ENCODE peak calls at places on chromosome 1, in seven cellular contexts. One of them, this sample, is unnamed.

GRCh38 chr1:230895452-230895851 is 27.1 kb upstream of the C1orf198 start:
- DNase-seq in HepG2: no peak
- DNase-seq in GM12878: no peak
- DNase-seq in HCT116: no peak
- DNase-seq in H1: no peak
- DNase-seq in K562: no peak
- DNase-seq in SK-N-SH: no peak
- DNase-seq in this sample: no peak

GRCh38 chr1:177849130-177849529 is 120.7 kb downstream of the SEC16B start:
- DNase-seq in HepG2: no peak
- DNase-seq in GM12878: no peak
- DNase-seq in HCT116: no peak
- DNase-seq in H1: no peak
- DNase-seq in K562: no peak
- DNase-seq in SK-N-SH: no peak
- DNase-seq in this sample: no peak

GRCh38 chr1:39080884-39081265 is 54.7 kb downstream of the NDUFS5 start:
- DNase-seq in HepG2: no peak
- DNase-seq in GM12878: no peak
- DNase-seq in HCT116: no peak
- DNase-seq in H1: peak
- DNase-seq in K562: peak
- DNase-seq in SK-N-SH: no peak
- DNase-seq in this sample: no peak

GRCh38 chr1:214514032-214514818 is 37.2 kb downstream of the PTPN14 start:
- DNase-seq in HepG2: no peak
- DNase-seq in GM12878: no peak
- DNase-seq in HCT116: no peak
- DNase-seq in H1: no peak
- DNase-seq in K562: no peak
- DNase-seq in SK-N-SH: no peak
- DNase-seq in this sample: no peak

GRCh38 chr1:61631436-61631835 is 93.5 kb downstream of the TM2D1 start:
- DNase-seq in HepG2: no peak
- DNase-seq in GM12878: no peak
- DNase-seq in HCT116: no peak
- DNase-seq in H1: no peak
- DNase-seq in K562: no peak
- DNase-seq in SK-N-SH: no peak
- DNase-seq in this sample: no peak

GRCh38 chr1:207752456-207753132 is 740 bp downstream of the CD46 start:
- DNase-seq in HepG2: peak
- DNase-seq in GM12878: no peak
- DNase-seq in HCT116: no peak
- DNase-seq in H1: peak
- DNase-seq in K562: peak
- DNase-seq in SK-N-SH: peak
- DNase-seq in this sample: no peak

GRCh38 chr1:209527372-209527771 is 56.1 kb upstream of the CAMK1G start:
- DNase-seq in HepG2: no peak
- DNase-seq in GM12878: no peak
- DNase-seq in HCT116: no peak
- DNase-seq in H1: no peak
- DNase-seq in K562: no peak
- DNase-seq in SK-N-SH: no peak
- DNase-seq in this sample: no peak

GRCh38 chr1:115078708-115079107 is 10.6 kb downstream of the TSPAN2 start:
- DNase-seq in HepG2: no peak
- DNase-seq in GM12878: no peak
- DNase-seq in HCT116: no peak
- DNase-seq in H1: no peak
- DNase-seq in K562: no peak
- DNase-seq in SK-N-SH: no peak
- DNase-seq in this sample: no peak

DNA sequence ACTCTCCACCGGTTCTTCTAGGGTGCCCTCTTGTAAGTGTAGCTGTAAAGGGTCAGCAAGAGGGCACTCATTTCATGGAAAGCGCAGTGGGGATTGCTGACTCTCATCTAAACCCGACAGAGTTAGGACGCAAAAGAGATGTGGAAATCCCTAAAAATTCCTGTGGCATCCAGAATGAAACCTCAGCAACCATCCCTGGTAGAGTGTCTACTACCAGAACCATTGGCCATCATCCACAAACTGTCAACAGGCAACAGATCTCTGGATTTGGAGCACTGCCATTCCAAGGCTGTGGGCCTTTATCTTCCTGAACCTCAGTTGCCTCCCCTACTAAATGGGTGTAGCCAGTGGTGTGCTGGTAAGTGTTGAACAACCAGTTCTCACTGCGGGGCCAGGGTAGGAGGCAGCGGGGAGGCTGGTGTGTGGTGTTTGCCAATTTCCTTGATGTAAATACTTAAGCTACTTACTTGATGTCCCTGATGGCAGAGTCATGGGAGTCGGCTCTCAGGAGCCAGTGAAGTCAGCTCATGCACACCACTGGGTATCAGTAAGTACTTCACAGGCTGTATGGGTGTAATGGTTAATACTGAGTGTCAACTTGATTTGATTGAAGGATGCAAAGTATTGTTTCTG is 195.8 kb downstream of the KAZN start:
- DNase-seq in HepG2: no peak
- DNase-seq in GM12878: no peak
- DNase-seq in HCT116: no peak
- DNase-seq in H1: no peak
- DNase-seq in K562: no peak
- DNase-seq in SK-N-SH: no peak
- DNase-seq in this sample: no peak
- TF ChIP-seq SIN3A in HepG2: no peak
- TF ChIP-seq SIN3A in GM12878: no peak
- TF ChIP-seq SIN3A in HCT116: no peak
- TF ChIP-seq SIN3A in H1: no peak
- TF ChIP-seq SIN3A in K562: no peak
- TF ChIP-seq SIN3A in SK-N-SH: no peak
- TF ChIP-seq SIN3A in this sample: no peak

GRCh38 chr1:19479351-19480120 is 5.8 kb downstream of the CAPZB start:
- DNase-seq in HepG2: no peak
- DNase-seq in GM12878: no peak
- DNase-seq in HCT116: no peak
- DNase-seq in H1: no peak
- DNase-seq in K562: peak
- DNase-seq in SK-N-SH: no peak
- DNase-seq in this sample: no peak

GRCh38 chr1:19483691-19484090 is 1.6 kb downstream of the CAPZB start:
- DNase-seq in HepG2: no peak
- DNase-seq in GM12878: no peak
- DNase-seq in HCT116: no peak
- DNase-seq in H1: no peak
- DNase-seq in K562: no peak
- DNase-seq in SK-N-SH: no peak
- DNase-seq in this sample: no peak

GRCh38 chr1:19483261-19483660 is 2.1 kb downstream of the CAPZB start:
- DNase-seq in HepG2: no peak
- DNase-seq in GM12878: no peak
- DNase-seq in HCT116: no peak
- DNase-seq in H1: no peak
- DNase-seq in K562: no peak
- DNase-seq in SK-N-SH: no peak
- DNase-seq in this sample: no peak

GRCh38 chr1:19480282-19480681 is 5.1 kb downstream of the CAPZB start:
- DNase-seq in HepG2: no peak
- DNase-seq in GM12878: no peak
- DNase-seq in HCT116: no peak
- DNase-seq in H1: no peak
- DNase-seq in K562: no peak
- DNase-seq in SK-N-SH: peak
- DNase-seq in this sample: no peak

DNA sequence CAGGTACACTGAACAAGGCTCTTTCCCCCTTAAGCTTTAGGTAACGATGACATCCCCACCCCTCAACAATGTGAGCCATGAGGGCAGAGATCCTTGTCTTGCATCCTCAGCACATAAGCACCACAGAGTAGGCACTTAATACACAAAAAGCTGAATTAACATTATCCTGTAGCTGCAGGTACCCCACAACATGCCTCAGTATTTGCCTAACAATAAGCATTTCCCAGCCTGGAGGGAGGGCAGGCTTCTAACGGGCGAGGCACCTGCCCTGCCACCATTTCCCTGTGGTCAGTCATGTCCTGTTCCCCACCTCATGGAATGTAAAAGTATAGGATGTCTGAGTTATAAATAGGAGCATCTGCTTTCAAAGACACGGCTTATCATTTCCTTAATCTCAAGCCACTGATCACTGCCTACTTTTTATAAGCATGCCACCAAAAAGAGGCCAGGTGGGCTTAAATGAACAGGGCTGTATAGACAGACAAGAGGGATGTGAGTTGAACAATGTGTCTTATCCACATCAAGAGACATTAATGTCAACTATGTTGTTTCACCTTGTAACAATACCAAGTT is 3.4 kb downstream of the CAPZB start:
- DNase-seq in HepG2: no peak
- DNase-seq in GM12878: no peak
- DNase-seq in HCT116: no peak
- DNase-seq in H1: no peak
- DNase-seq in K562: no peak
- DNase-seq in SK-N-SH: no peak
- DNase-seq in this sample: no peak
- TF ChIP-seq POLR2AphosphoS5 in HepG2: no peak
- TF ChIP-seq POLR2AphosphoS5 in GM12878: no peak
- TF ChIP-seq POLR2AphosphoS5 in HCT116: no peak
- TF ChIP-seq POLR2AphosphoS5 in H1: no peak
- TF ChIP-seq POLR2AphosphoS5 in K562: no peak
- TF ChIP-seq POLR2AphosphoS5 in SK-N-SH: no peak
- TF ChIP-seq POLR2AphosphoS5 in this sample: no peak

DNA sequence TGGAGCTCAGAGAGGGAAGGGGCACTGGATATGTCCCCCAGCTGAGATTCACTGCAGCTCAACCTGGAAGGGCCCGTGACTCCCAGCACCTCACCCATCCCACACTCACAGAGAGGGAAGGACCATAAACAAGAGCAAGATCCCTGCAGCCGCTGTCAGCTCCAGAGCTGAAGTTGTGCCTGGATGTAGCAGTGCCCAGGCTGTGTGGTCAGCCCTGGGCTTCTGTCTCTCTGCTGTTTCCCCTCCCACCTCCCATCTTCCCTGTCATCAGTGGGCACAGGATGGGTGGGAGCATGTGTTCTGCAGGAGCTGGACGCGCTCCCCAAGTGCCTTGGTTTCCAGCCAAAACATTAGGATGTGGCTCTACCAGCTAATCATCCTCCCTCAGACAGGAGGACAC is 282.8 kb downstream of the NPHP4 start:
- DNase-seq in HepG2: no peak
- DNase-seq in GM12878: no peak
- DNase-seq in HCT116: no peak
- DNase-seq in H1: no peak
- DNase-seq in K562: no peak
- DNase-seq in SK-N-SH: no peak
- DNase-seq in this sample: no peak
- TF ChIP-seq SIN3A in HepG2: no peak
- TF ChIP-seq SIN3A in GM12878: no peak
- TF ChIP-seq SIN3A in HCT116: no peak
- TF ChIP-seq SIN3A in H1: no peak
- TF ChIP-seq SIN3A in K562: no peak
- TF ChIP-seq SIN3A in SK-N-SH: no peak
- TF ChIP-seq SIN3A in this sample: no peak

GRCh38 chr1:246933893-246934292 is 2.1 kb upstream of the AHCTF1 start:
- DNase-seq in HepG2: no peak
- DNase-seq in GM12878: no peak
- DNase-seq in HCT116: no peak
- DNase-seq in H1: no peak
- DNase-seq in K562: no peak
- DNase-seq in SK-N-SH: no peak
- DNase-seq in this sample: no peak
- TF ChIP-seq POLR2AphosphoS5 in HepG2: no peak
- TF ChIP-seq POLR2AphosphoS5 in GM12878: no peak
- TF ChIP-seq POLR2AphosphoS5 in HCT116: no peak
- TF ChIP-seq POLR2AphosphoS5 in H1: no peak
- TF ChIP-seq POLR2AphosphoS5 in K562: no peak
- TF ChIP-seq POLR2AphosphoS5 in SK-N-SH: no peak
- TF ChIP-seq POLR2AphosphoS5 in this sample: no peak

DNA sequence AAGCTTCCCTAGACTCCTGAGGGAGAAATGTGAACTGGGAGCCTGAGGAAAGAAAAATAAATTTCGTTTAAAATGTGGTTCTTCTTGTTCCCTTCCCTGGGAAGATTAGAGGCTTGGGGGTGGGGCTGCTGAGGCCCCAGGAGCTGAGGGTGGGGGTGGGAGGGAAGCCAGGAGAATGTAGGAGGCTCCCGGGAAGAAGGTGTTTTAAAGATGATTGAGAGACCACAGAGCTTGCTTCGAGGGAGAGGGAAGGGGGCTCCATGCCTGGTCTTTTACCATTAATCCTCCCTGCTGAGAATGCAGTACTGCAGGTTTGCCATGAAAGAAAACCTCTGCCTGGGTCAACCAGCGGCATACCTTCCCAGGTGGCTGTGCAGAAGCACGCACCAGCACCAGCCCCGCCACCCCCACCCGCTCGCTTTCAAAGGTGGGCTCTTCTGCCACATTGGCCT is 15.4 kb downstream of the ABCA4 start:
- DNase-seq in HepG2: no peak
- DNase-seq in GM12878: no peak
- DNase-seq in HCT116: no peak
- DNase-seq in H1: no peak
- DNase-seq in K562: no peak
- DNase-seq in SK-N-SH: no peak
- DNase-seq in this sample: no peak
- TF ChIP-seq SIN3A in HepG2: no peak
- TF ChIP-seq SIN3A in GM12878: no peak
- TF ChIP-seq SIN3A in HCT116: no peak
- TF ChIP-seq SIN3A in H1: no peak
- TF ChIP-seq SIN3A in K562: no peak
- TF ChIP-seq SIN3A in SK-N-SH: no peak
- TF ChIP-seq SIN3A in this sample: no peak

GRCh38 chr1:118773656-118774055 is 214.5 kb downstream of the TBX15 start:
- DNase-seq in HepG2: no peak
- DNase-seq in GM12878: no peak
- DNase-seq in HCT116: no peak
- DNase-seq in H1: no peak
- DNase-seq in K562: no peak
- DNase-seq in SK-N-SH: no peak
- DNase-seq in this sample: no peak
- TF ChIP-seq POLR2AphosphoS5 in HepG2: no peak
- TF ChIP-seq POLR2AphosphoS5 in GM12878: no peak
- TF ChIP-seq POLR2AphosphoS5 in HCT116: no peak
- TF ChIP-seq POLR2AphosphoS5 in H1: no peak
- TF ChIP-seq POLR2AphosphoS5 in K562: no peak
- TF ChIP-seq POLR2AphosphoS5 in SK-N-SH: no peak
- TF ChIP-seq POLR2AphosphoS5 in this sample: no peak

This sample was measured in Panc1.